ENCODE peak calls at places on chromosome 11, in five cellular contexts. C, J, L, T and S are unnamed samples.

GRCh38 chr11:73225001-73225686 is 7.1 kb downstream of the P2RY2 start:
- DNase-seq in C (peak; percentile 12), J (no peak), L (no peak), T (no peak), S (no peak)

GRCh38 chr11:10107522-10107921 is 186.5 kb downstream of the SBF2 start:
- DNase-seq in C (no peak), J (no peak), L (no peak), T (no peak), S (no peak)

GRCh38 chr11:17695454-17696441 is 23.6 kb upstream of the MYOD1 start:
- DNase-seq in C (peak; percentile 51), J (no peak), L (no peak), T (no peak), S (no peak)

GRCh38 chr11:16177688-16178087 is 178.7 kb downstream of the SOX6 start:
- DNase-seq in C (no peak), J (no peak), L (peak; percentile 42), T (no peak), S (no peak)

GRCh38 chr11:87022738-87023137 is 15.0 kb upstream of the TMEM135 start:
- DNase-seq in C (no peak), J (no peak), L (no peak), T (no peak), S (no peak)

GRCh38 chr11:127063191-127063590 is 62.6 kb upstream of the KIRREL3 start:
- DNase-seq in C (no peak), J (no peak), L (no peak), T (no peak), S (no peak)

GRCh38 chr11:9615031-9615451 is 41.6 kb downstream of the WEE1 start:
- DNase-seq in C (no peak), J (peak; percentile 30), L (no peak), T (no peak), S (no peak)

GRCh38 chr11:120337133-120337895 is 1.1 kb downstream of the ARHGEF12 start:
- DNase-seq in C (peak; percentile 25), J (no peak), L (no peak), T (peak; percentile 62), S (no peak)

GRCh38 chr11:86476109-86476861 is 101.6 kb downstream of the CCDC81 start:
- DNase-seq in C (no peak), J (no peak), L (no peak), T (peak; percentile 89), S (no peak)

GRCh38 chr11:3747704-3748103 is 49.6 kb downstream of the NUP98 start:
- DNase-seq in C (no peak), J (no peak), L (no peak), T (no peak), S (no peak)

GRCh38 chr11:12806113-12806512 is 131.9 kb downstream of the TEAD1 start:
- DNase-seq in C (no peak), J (no peak), L (no peak), T (no peak), S (no peak)

GRCh38 chr11:115721309-115722007 is 217.2 kb upstream of the CADM1 start:
- DNase-seq in C (no peak), J (no peak), L (no peak), T (no peak), S (no peak)

GRCh38 chr11:61477734-61478148 is 30.8 kb upstream of the LRRC10B start:
- DNase-seq in C (peak; percentile 89), J (peak; percentile 68), L (peak; percentile 75), T (no peak), S (peak; percentile 75)

GRCh38 chr11:73227571-73228211 is 9.6 kb downstream of the P2RY2 start:
- DNase-seq in C (peak; percentile 22), J (no peak), L (no peak), T (no peak), S (no peak)

GRCh38 chr11:133253570-133253969 is 278.7 kb downstream of the OPCML start:
- DNase-seq in C (no peak), J (no peak), L (no peak), T (no peak), S (no peak)

GRCh38 chr11:18012314-18012905 is 437 bp downstream of the SERGEF start:
- DNase-seq in C (peak; percentile 57), J (no peak), L (peak; percentile 36), T (peak; percentile 45), S (no peak)

GRCh38 chr11:12052676-12053605 is 44.5 kb upstream of the DKK3 start:
- DNase-seq in C (no peak), J (no peak), L (no peak), T (no peak), S (no peak)

GRCh38 chr11:72230764-72231365 is 6.3 kb downstream of the INPPL1 start:
- DNase-seq in C (no peak), J (no peak), L (no peak), T (no peak), S (no peak)

GRCh38 chr11:84947970-84948600 is 679.1 kb downstream of the DLG2 start:
- DNase-seq in C (no peak), J (no peak), L (no peak), T (no peak), S (no peak)

GRCh38 chr11:66856496-66857233 is at the start of gene LRFN4:
- DNase-seq in C (peak; percentile 90), J (peak; percentile 80), L (peak; percentile 71), T (no peak), S (peak; percentile 78)

GRCh38 chr11:122853971-122854446 is 15.7 kb downstream of the CRTAM start:
- DNase-seq in C (peak; percentile 76), J (no peak), L (peak; percentile 55), T (peak; percentile 66), S (no peak)

GRCh38 chr11:106668147-106668546 is 350.1 kb downstream of the GUCY1A2 start:
- DNase-seq in C (no peak), J (no peak), L (no peak), T (no peak), S (no peak)

GRCh38 chr11:134908583-134908982 is 496.5 kb upstream of the B3GAT1 start:
- DNase-seq in C (no peak), J (no peak), L (no peak), T (no peak), S (no peak)

GRCh38 chr11:100769617-100770016 is 82.5 kb downstream of the ARHGAP42 start:
- DNase-seq in C (no peak), J (no peak), L (no peak), T (no peak), S (no peak)

GRCh38 chr11:2902784-2903671 is 17.5 kb upstream of the CDKN1C start:
- DNase-seq in C (no peak), J (no peak), L (no peak), T (peak; percentile 74), S (no peak)

GRCh38 chr11:113994077-113994954 is 19.4 kb downstream of the HTR3A start:
- DNase-seq in C (peak; percentile 71), J (peak; percentile 43), L (peak; percentile 65), T (no peak), S (no peak)

GRCh38 chr11:117815262-117815803 is 9.2 kb downstream of the FXYD2 start:
- DNase-seq in C (no peak), J (peak; percentile 56), L (no peak), T (no peak), S (peak; percentile 56)

DNA sequence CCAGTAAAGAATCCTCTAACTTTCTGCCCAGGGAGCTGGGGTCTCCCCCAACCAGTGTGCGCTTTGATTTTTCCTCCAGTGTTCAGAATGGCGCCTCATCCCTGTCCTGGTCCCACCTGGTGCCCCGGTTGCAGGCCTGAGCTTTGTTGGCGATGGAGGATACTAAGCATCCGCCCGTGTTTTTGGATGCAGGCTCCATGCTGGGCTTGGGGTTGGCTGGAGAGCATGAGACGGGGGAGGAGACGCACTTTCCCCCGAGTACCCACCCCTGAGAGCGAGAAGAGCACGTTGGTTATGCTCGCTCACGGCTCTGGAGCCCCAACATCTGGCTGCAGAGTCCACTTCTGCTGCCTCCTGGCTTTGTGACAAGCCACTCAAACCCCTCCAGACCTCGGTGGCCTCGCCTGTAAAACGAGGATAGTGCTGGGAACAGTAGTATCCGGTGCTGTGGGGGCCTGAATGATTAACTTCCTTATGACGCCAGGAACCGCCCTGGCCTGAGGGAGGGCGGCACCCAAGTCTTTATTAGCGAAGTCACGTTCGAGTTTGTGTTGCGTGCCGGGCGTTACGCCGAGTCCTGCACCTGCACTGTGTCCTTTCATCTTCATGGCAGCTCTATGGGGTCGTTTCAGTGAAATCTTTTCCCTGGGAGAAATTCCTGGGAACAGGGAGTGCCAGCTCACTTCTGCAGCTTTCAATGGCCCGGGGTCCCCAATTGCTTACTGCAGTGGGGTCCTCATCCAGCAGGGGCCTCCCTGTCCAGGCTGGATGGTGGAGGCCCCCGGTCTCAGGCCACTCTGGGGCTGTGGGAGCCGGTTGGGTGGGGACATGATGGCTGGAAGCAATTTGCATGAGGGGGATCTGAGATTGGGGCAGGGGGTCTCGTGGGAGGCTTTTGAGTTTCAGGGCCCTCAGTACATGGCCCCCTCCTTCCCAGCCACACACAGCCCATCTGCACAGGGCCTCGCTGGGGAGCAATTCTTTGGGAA is 25.5 kb downstream of the MRGPRD start:
- DNase-seq in C (no peak), J (no peak), L (peak; percentile 67), T (no peak), S (no peak)
- TF ChIP-seq TAF1 in C (no peak), J (no peak), L (no peak), T (no peak), S (no peak)

DNA sequence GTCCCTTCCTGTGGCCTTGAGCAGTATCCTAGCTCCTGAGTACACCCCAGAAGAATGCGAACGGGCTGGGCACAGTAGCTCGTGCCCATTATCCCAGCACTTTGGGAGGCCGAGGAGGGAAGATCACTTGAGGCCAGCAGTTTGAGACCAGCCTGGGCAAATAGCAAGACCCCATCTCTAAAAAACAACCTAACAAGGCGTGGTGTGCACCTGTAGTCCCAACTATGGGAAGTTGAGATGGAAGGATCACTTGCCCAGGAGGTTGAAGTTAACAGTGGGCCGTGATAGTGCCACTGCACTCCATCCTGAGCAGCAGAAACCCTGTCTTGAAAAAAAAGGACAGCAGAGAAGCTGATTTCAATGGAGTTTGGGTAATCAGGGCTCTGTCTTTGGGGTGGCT is 3.3 kb downstream of the RPLP2 start:
- DNase-seq in C (no peak), J (no peak), L (no peak), T (no peak), S (no peak)
- TF ChIP-seq POLR2AphosphoS5 in C (no peak), J (peak; percentile 44), L (peak; percentile 49), T (no peak), S (no peak)

GRCh38 chr11:48088682-48089050 is 108.3 kb downstream of the PTPRJ start:
- DNase-seq in C (no peak), J (no peak), L (no peak), T (no peak), S (no peak)
- TF ChIP-seq TAF1 in C (no peak), J (no peak), L (no peak), T (no peak), S (no peak)

DNA sequence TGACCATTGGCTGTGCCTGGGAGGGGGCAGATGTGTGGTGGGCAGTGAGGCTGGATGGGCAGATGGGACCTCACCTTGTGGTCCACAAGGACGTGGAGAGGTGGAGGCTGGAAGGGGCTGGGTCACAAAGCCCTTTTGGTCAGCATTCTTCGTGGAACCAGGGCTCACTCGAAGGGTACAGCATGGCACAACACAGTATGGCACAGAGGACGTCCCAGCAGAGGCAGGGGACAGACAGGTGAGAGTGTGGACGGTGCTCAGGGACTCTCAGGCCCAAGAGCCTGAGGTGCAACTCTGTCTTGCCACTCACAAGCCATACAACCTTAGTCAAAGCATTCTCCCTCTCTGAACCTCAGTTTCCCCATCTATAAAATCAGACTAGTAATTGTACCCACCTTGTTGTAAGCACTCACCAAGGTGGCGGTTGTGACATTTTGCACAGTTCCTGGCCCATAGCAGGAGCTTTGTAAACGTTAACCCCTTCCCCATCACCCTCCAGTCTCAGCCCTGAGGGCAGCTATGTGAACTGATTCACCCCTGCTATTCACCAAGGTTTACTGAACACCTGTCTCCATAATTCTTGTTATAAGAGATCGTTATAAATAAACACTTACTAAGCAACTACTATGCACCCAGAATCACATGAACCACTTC is 11.6 kb upstream of the TSKU start:
- DNase-seq in C (no peak), J (no peak), L (no peak), T (no peak), S (no peak)
- TF ChIP-seq POLR2AphosphoS5 in C (no peak), J (no peak), L (no peak), T (no peak), S (no peak)